ENCODE peak calls at places on chromosomes 3 and 15, in five cellular contexts. N is neuronal stem cell, C is right cardiac atrium, I is pancreas, V is mesendoderm. Z is an unnamed sample.

GRCh38 chr3:17258823-17259436 is 374.2 kb downstream of the PLCL2 start:
- DNase-seq in N (peak), C (no peak), I (no peak), V (peak), Z (no peak)

GRCh38 chr15:99126195-99126594 is 21.3 kb downstream of the SYNM start:
- DNase-seq in N (no peak), C (no peak), I (no peak), V (peak), Z (no peak)

GRCh38 chr3:188286087-188286513 is 132.1 kb downstream of the LPP start:
- DNase-seq in N (no peak), C (no peak), I (peak), V (no peak), Z (peak)

GRCh38 chr15:41331281-41331680 is 1.1 kb downstream of the OIP5 start:
- DNase-seq in N (no peak), C (no peak), I (no peak), V (peak), Z (no peak)

GRCh38 chr3:77411990-77412389 is 372.1 kb downstream of the ROBO2 start:
- DNase-seq in N (no peak), C (no peak), I (no peak), V (peak), Z (no peak)

GRCh38 chr3:145807990-145808389 is 353.0 kb downstream of the PLOD2 start:
- DNase-seq in N (no peak), C (peak), I (no peak), V (peak), Z (no peak)

GRCh38 chr3:192902481-192903023 is 15.1 kb downstream of the MB21D2 start:
- DNase-seq in N (no peak), C (no peak), I (no peak), V (no peak), Z (no peak)

GRCh38 chr3:193439423-193439822 is 60.9 kb upstream of the ATP13A5 start:
- DNase-seq in N (no peak), C (no peak), I (no peak), V (no peak), Z (no peak)

GRCh38 chr15:82968066-82968465 is 15.5 kb upstream of the HOMER2 start:
- DNase-seq in N (no peak), C (no peak), I (no peak), V (no peak), Z (no peak)

GRCh38 chr3:154795582-154795981 is 284.5 kb upstream of the MME start:
- DNase-seq in N (no peak), C (no peak), I (no peak), V (peak), Z (peak)

GRCh38 chr3:58206406-58207011 is 4.3 kb downstream of the DNASE1L3 start:
- DNase-seq in N (no peak), C (no peak), I (no peak), V (peak), Z (no peak)

GRCh38 chr3:21729888-21730459 is 21.0 kb downstream of the ZNF385D start:
- DNase-seq in N (no peak), C (no peak), I (no peak), V (no peak), Z (no peak)

GRCh38 chr15:27499719-27500118 is 528.7 kb downstream of the GABRG3 start:
- DNase-seq in N (no peak), C (no peak), I (no peak), V (no peak), Z (no peak)

GRCh38 chr15:99566157-99566900 is 545 bp downstream of the MEF2A start:
- DNase-seq in N (no peak), C (peak), I (peak), V (peak), Z (no peak)

GRCh38 chr15:99442268-99442897 is 123.4 kb upstream of the MEF2A start:
- DNase-seq in N (no peak), C (peak), I (no peak), V (peak), Z (peak)

GRCh38 chr3:16069149-16069922 is 105.1 kb upstream of the GALNT15 start:
- DNase-seq in N (no peak), C (no peak), I (no peak), V (peak), Z (no peak)

GRCh38 chr3:126607214-126607908 is 47.6 kb downstream of the TXNRD3 start:
- DNase-seq in N (no peak), C (no peak), I (no peak), V (no peak), Z (no peak)

GRCh38 chr3:78941587-78941986 is 826.2 kb downstream of the ROBO1 start:
- DNase-seq in N (no peak), C (no peak), I (no peak), V (no peak), Z (peak)

GRCh38 chr3:185532881-185533280 is 19.5 kb downstream of the LIPH start:
- DNase-seq in N (no peak), C (no peak), I (no peak), V (no peak), Z (no peak)

GRCh38 chr3:175668300-175668699 is 809.2 kb downstream of the NAALADL2 start:
- DNase-seq in N (no peak), C (no peak), I (no peak), V (no peak), Z (no peak)

GRCh38 chr3:47022540-47023161 is 43.2 kb downstream of the NBEAL2 start:
- DNase-seq in N (no peak), C (peak), I (peak), V (no peak), Z (no peak)

GRCh38 chr3:132641837-132642538 is 17.6 kb downstream of the ACAD11 start:
- DNase-seq in N (peak), C (no peak), I (no peak), V (peak), Z (no peak)

GRCh38 chr3:124083990-124084389 is 92.1 kb upstream of the ROPN1 start:
- DNase-seq in N (no peak), C (no peak), I (no peak), V (no peak), Z (no peak)

GRCh38 chr3:24264011-24264410 is 230.6 kb downstream of the THRB start:
- DNase-seq in N (no peak), C (no peak), I (no peak), V (no peak), Z (no peak)

GRCh38 chr3:155339052-155339451 is 45.6 kb upstream of the STRIT1 start:
- DNase-seq in N (no peak), C (no peak), I (no peak), V (no peak), Z (no peak)

GRCh38 chr3:193641376-193641775 is 48.4 kb downstream of the OPA1 start:
- DNase-seq in N (no peak), C (no peak), I (no peak), V (no peak), Z (no peak)

GRCh38 chr3:146968204-146968651 is 363.1 kb upstream of the PLSCR5 start:
- DNase-seq in N (no peak), C (no peak), I (no peak), V (peak), Z (no peak)
- H3K27ac ChIP-seq in N (peak), C (no peak), I (no peak), V (no peak), Z (peak)

GRCh38 chr3:152279474-152279873 is 10.7 kb downstream of the MBNL1 start:
- DNase-seq in N (no peak), C (no peak), I (no peak), V (no peak), Z (no peak)
- H3K27ac ChIP-seq in N (no peak), C (no peak), I (no peak), V (no peak), Z (no peak)

GRCh38 chr3:95883801-95884200 is 930.6 kb upstream of the EPHA6 start:
- DNase-seq in N (no peak), C (no peak), I (no peak), V (no peak), Z (no peak)
- H3K27ac ChIP-seq in N (no peak), C (no peak), I (no peak), V (no peak), Z (no peak)

DNA sequence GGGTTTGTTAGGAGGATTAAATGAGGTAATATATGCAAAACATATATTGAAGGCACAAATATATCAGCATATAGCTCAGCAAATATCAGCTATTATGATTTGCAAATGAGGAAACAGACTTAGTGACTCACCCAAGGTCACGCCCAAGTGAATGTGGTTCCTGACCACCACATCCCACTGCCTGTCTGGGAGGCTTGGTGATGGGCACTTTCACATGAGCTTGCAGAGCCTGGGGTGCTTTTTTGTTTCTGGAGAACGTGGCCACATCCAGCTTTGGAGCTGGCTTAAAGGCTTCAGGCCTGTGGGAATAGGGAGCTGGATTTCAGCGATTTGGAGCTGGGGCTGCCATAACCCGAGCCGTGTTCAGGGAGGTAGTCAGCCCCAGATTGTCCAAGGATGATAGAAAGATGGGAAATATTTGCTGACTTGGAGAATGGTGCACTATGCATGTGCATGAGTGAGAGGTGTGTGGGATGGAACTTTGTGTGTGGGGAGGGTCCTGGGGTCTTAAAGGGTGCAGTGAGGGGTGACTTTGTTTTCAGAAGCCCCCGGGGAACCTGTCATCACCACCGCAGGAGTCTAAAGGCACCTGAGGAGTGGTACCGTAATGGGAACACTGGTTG is 12.0 kb upstream of the FGD5 start:
- DNase-seq in N (no peak), C (no peak), I (no peak), V (no peak), Z (peak)
- H3K27ac ChIP-seq in N (no peak), C (peak), I (no peak), V (no peak), Z (no peak)

DNA sequence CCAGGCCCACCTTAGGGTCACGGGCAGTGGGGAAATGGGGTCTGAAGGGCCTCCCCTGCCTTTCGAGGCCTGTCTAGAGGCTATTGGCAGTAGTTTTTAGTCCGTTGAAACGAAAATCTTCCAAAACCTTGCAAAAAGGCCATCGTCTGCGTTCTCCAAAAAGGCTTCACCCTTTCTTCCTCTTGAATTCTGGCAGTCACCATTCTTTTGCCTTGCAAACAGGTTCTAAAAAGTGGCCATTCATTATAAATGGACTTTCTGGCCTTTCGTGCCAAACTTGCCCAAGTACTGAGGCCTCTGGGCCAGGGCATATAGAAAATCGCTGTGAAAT is 367 bp upstream of the TARS3 start:
- DNase-seq in N (no peak), C (no peak), I (no peak), V (no peak), Z (no peak)
- H3K27ac ChIP-seq in N (no peak), C (no peak), I (peak), V (no peak), Z (no peak)

GRCh38 chr15:52652286-52652685 is 26.9 kb downstream of the ATOSA start:
- DNase-seq in N (no peak), C (no peak), I (no peak), V (no peak), Z (no peak)
- H3K27ac ChIP-seq in N (peak), C (no peak), I (no peak), V (no peak), Z (peak)

Z was measured in epithelial cell of prostate.